ENCODE peak calls at places on chromosomes 1 and 21, in eight cellular contexts. U is mesendoderm; F is NCI-H526; V is AG04450; Z is activated CD4-positive, alpha-beta memory T cell treated with anti-CD3 and anti-CD28 coated beads for 36 hours; B is DMS 273 treated with DMSO at 0.1 percent for 48 hours; P is GM20000; X is occipital lobe. M is an unnamed sample.
A peak's percentile ranks its signal among the peaks of the same experiment; 100 is the strongest.

GRCh38 chr1:23422955-23423354 is 1.6 kb downstream of the TCEA3 start:
- DNase-seq in Z (no peak), P (no peak), U (no peak), V (no peak), X (no peak), B (no peak), F (no peak), M (no peak)

GRCh38 chr1:168598963-168599362 is 22.6 kb downstream of the XCL1 start:
- DNase-seq in V (no peak), B (no peak), Z (no peak), F (no peak), X (no peak), P (no peak), U (no peak), M (no peak)

GRCh38 chr1:215119719-215120118 is 37.2 kb downstream of the KCNK2 start:
- DNase-seq in F (no peak), X (no peak), Z (no peak), U (no peak), P (no peak), V (no peak), B (no peak), M (no peak)

GRCh38 chr21:38955495-38955894 is 149.8 kb downstream of the ETS2 start:
- DNase-seq in F (no peak), X (peak; percentile 72), U (no peak), B (no peak), P (no peak), V (no peak), Z (no peak), M (no peak)

GRCh38 chr1:200346744-200347143 is 63.1 kb downstream of the ZNF281 start:
- DNase-seq in P (no peak), Z (no peak), V (no peak), F (no peak), U (no peak), X (no peak), B (no peak), M (no peak)

GRCh38 chr1:180343931-180344406 is 113.9 kb downstream of the LHX4 start:
- DNase-seq in Z (no peak), B (peak; percentile 83), X (no peak), V (no peak), F (peak; percentile 39), P (no peak), U (no peak), M (no peak)

GRCh38 chr21:19908386-19908785 is 1089.8 kb upstream of the NCAM2 start:
- DNase-seq in U (no peak), X (no peak), P (no peak), B (no peak), Z (no peak), F (no peak), V (no peak), M (no peak)

GRCh38 chr1:18796950-18797349 is 62.5 kb downstream of the TAS1R2 start:
- DNase-seq in P (no peak), Z (no peak), V (no peak), B (no peak), U (no peak), F (no peak), X (no peak), M (no peak)

GRCh38 chr21:43637530-43637929 is 21.8 kb downstream of the HSF2BP start:
- DNase-seq in F (no peak), X (no peak), U (no peak), P (no peak), V (no peak), Z (no peak), B (no peak), M (no peak)

GRCh38 chr1:83029916-83030315 is 969.0 kb downstream of the TTLL7 start:
- DNase-seq in U (no peak), V (no peak), Z (no peak), X (no peak), P (no peak), F (no peak), B (no peak), M (no peak)

GRCh38 chr1:210646258-210646616 is 317.5 kb downstream of the HHAT start:
- DNase-seq in Z (no peak), P (no peak), V (no peak), B (no peak), X (no peak), F (no peak), U (peak; percentile 53), M (no peak)

GRCh38 chr1:73701816-73702215 is 496.2 kb downstream of the LRRIQ3 start:
- DNase-seq in P (no peak), X (no peak), U (no peak), Z (no peak), V (no peak), F (no peak), B (no peak), M (no peak)

GRCh38 chr1:58885998-58886397 is 102.2 kb upstream of the JUN start:
- DNase-seq in P (no peak), B (no peak), Z (no peak), X (peak; percentile 30), F (no peak), V (no peak), U (no peak), M (no peak)

GRCh38 chr21:44935533-44935927 is 4.3 kb upstream of the SLX9 start:
- DNase-seq in F (no peak), Z (no peak), B (no peak), U (no peak), V (no peak), P (no peak), X (no peak), M (no peak)

GRCh38 chr1:159999204-159999603 is 32.6 kb downstream of the PIGM start:
- DNase-seq in F (no peak), P (no peak), Z (no peak), X (no peak), U (no peak), V (no peak), B (no peak), M (no peak)

GRCh38 chr21:42016364-42016985 is 6.3 kb upstream of the ZBTB21 start:
- DNase-seq in U (no peak), B (no peak), X (no peak), V (no peak), F (no peak), Z (no peak), P (no peak), M (no peak)

GRCh38 chr1:19413999-19414398 is 71.3 kb downstream of the CAPZB start:
- DNase-seq in Z (no peak), P (no peak), V (no peak), U (no peak), B (no peak), F (no peak), X (no peak), M (no peak)

GRCh38 chr1:76240321-76240720 is 165.8 kb downstream of the ST6GALNAC3 start:
- DNase-seq in F (no peak), P (no peak), V (no peak), Z (no peak), B (no peak), U (no peak), X (no peak), M (no peak)

GRCh38 chr1:210089848-210090247 is 142.7 kb upstream of the SERTAD4 start:
- DNase-seq in V (no peak), P (no peak), Z (no peak), F (no peak), X (no peak), U (no peak), B (no peak), M (no peak)